ENCODE peak calls at places on chromosomes 6 and 20, in five cellular contexts. N is NCI-H1694 treated with DMSO at 0.1 percent for 48 hours; P is kidney glomerular epithelial cell; F is activated CD8-positive, alpha-beta memory T cell treated with anti-CD3 and anti-CD28 coated beads, Interleukin-2, amount 50 U/mL, for 48 hours; J is HS-5. Y is an unnamed sample.

GRCh38 chr20:40771848-40772247 is 82.8 kb upstream of the MAFB start:
- DNase-seq in N (no peak), P (no peak), F (no peak), J (no peak), Y (no peak)

GRCh38 chr6:61809004-61809595 is 476.9 kb downstream of the KHDRBS2 start:
- DNase-seq in N (peak; percentile 12), P (peak; percentile 50), F (no peak), J (peak; percentile 14), Y (peak; percentile 36)

GRCh38 chr6:13767121-13767794 is 47.1 kb downstream of the MCUR1 start:
- DNase-seq in N (no peak), P (peak; percentile 35), F (peak; percentile 67), J (no peak), Y (peak; percentile 2)

GRCh38 chr20:63538204-63539091 is 1.3 kb upstream of the PTK6 start:
- DNase-seq in N (no peak), P (no peak), F (no peak), J (no peak), Y (peak; percentile 63)

GRCh38 chr6:15477746-15478145 is 185.1 kb downstream of the DTNBP1 start:
- DNase-seq in N (no peak), P (no peak), F (no peak), J (no peak), Y (no peak)

GRCh38 chr20:34891166-34892062 is 15.0 kb downstream of the ACSS2 start:
- DNase-seq in N (no peak), P (peak; percentile 9), F (no peak), J (peak; percentile 72), Y (no peak)

GRCh38 chr20:17210387-17210786 is 16.5 kb upstream of the PCSK2 start:
- DNase-seq in N (no peak), P (no peak), F (no peak), J (no peak), Y (no peak)

GRCh38 chr20:17835240-17835940 is 133.2 kb downstream of the SNX5 start:
- DNase-seq in N (no peak), P (peak; percentile 14), F (no peak), J (peak; percentile 66), Y (peak; percentile 76)

GRCh38 chr6:169843991-169844390 is 92.6 kb downstream of the ERMARD start:
- DNase-seq in N (no peak), P (no peak), F (no peak), J (no peak), Y (no peak)

GRCh38 chr20:57648878-57649616 is 28.8 kb upstream of the ZBP1 start:
- DNase-seq in N (no peak), P (no peak), F (peak; percentile 45), J (no peak), Y (no peak)

GRCh38 chr6:111711476-111711875 is 105.8 kb upstream of the TRAF3IP2 start:
- DNase-seq in N (peak; percentile 86), P (no peak), F (peak; percentile 52), J (no peak), Y (no peak)

GRCh38 chr20:43949741-43950618 is 35.3 kb downstream of the TOX2 start:
- DNase-seq in N (peak; percentile 1), P (no peak), F (peak; percentile 82), J (no peak), Y (no peak)

GRCh38 chr6:100138346-100139022 is 144.5 kb upstream of the MCHR2 start:
- DNase-seq in N (no peak), P (no peak), F (no peak), J (no peak), Y (no peak)

GRCh38 chr6:313917-314316 is 21.6 kb downstream of the DUSP22 start:
- DNase-seq in N (no peak), P (no peak), F (no peak), J (no peak), Y (no peak)

GRCh38 chr6:34383171-34383631 is 9.3 kb downstream of the NUDT3 start:
- DNase-seq in N (no peak), P (peak; percentile 90), F (no peak), J (no peak), Y (no peak)

Y was measured in ACHN.